ENCODE peak calls at places on chromosomes 5 and 9, in eight cellular contexts. One of them, this sample, is unnamed.

GRCh38 chr5:134138416-134139376 is 24.2 kb downstream of the TCF7 start:
- DNase-seq in heart left ventricle: no peak
- DNase-seq in ovary: no peak
- DNase-seq in HepG2: no peak
- DNase-seq in GM12878: peak
- DNase-seq in body of pancreas: peak
- DNase-seq in right lobe of liver: no peak
- DNase-seq in A549: no peak
- DNase-seq in this sample: peak

GRCh38 chr5:62938927-62939326 is 360.3 kb downstream of the LRRC70 start:
- DNase-seq in ovary: no peak
- DNase-seq in HepG2: no peak
- DNase-seq in A549: no peak
- DNase-seq in GM12878: no peak
- DNase-seq in heart left ventricle: no peak
- DNase-seq in body of pancreas: no peak
- DNase-seq in right lobe of liver: no peak
- DNase-seq in this sample: no peak

GRCh38 chr9:19310246-19310645 is 69.8 kb downstream of the RPS6 start:
- DNase-seq in ovary: no peak
- DNase-seq in heart left ventricle: no peak
- DNase-seq in body of pancreas: no peak
- DNase-seq in GM12878: no peak
- DNase-seq in HepG2: no peak
- DNase-seq in A549: no peak
- DNase-seq in right lobe of liver: no peak
- DNase-seq in this sample: no peak

GRCh38 chr5:37121465-37121864 is 127.7 kb downstream of the CPLANE1 start:
- DNase-seq in GM12878: no peak
- DNase-seq in body of pancreas: no peak
- DNase-seq in A549: no peak
- DNase-seq in ovary: no peak
- DNase-seq in HepG2: no peak
- DNase-seq in heart left ventricle: no peak
- DNase-seq in right lobe of liver: no peak
- DNase-seq in this sample: no peak

GRCh38 chr5:81778642-81779041 is 27.7 kb upstream of the SSBP2 start:
- DNase-seq in right lobe of liver: no peak
- DNase-seq in GM12878: no peak
- DNase-seq in heart left ventricle: no peak
- DNase-seq in A549: no peak
- DNase-seq in ovary: no peak
- DNase-seq in HepG2: no peak
- DNase-seq in body of pancreas: no peak
- DNase-seq in this sample: no peak

GRCh38 chr5:169121631-169122420 is 179.1 kb downstream of the SLIT3 start:
- DNase-seq in right lobe of liver: no peak
- DNase-seq in heart left ventricle: no peak
- DNase-seq in HepG2: no peak
- DNase-seq in GM12878: no peak
- DNase-seq in body of pancreas: no peak
- DNase-seq in ovary: no peak
- DNase-seq in A549: no peak
- DNase-seq in this sample: no peak

GRCh38 chr5:128920345-128921215 is 44.7 kb upstream of the SLC27A6 start:
- DNase-seq in ovary: no peak
- DNase-seq in A549: peak
- DNase-seq in GM12878: no peak
- DNase-seq in right lobe of liver: no peak
- DNase-seq in HepG2: no peak
- DNase-seq in heart left ventricle: peak
- DNase-seq in body of pancreas: no peak
- DNase-seq in this sample: no peak

GRCh38 chr5:38666668-38667498 is 110.4 kb upstream of the LIFR start:
- DNase-seq in heart left ventricle: peak
- DNase-seq in HepG2: peak
- DNase-seq in ovary: peak
- DNase-seq in A549: peak
- DNase-seq in GM12878: no peak
- DNase-seq in right lobe of liver: no peak
- DNase-seq in body of pancreas: peak
- DNase-seq in this sample: no peak

GRCh38 chr5:38607930-38608545 is 51.6 kb upstream of the LIFR start:
- DNase-seq in ovary: no peak
- DNase-seq in body of pancreas: no peak
- DNase-seq in HepG2: peak
- DNase-seq in A549: no peak
- DNase-seq in right lobe of liver: no peak
- DNase-seq in GM12878: no peak
- DNase-seq in heart left ventricle: no peak
- DNase-seq in this sample: no peak

GRCh38 chr9:84343111-84343521 is 2.6 kb upstream of the SLC28A3 start:
- DNase-seq in HepG2: no peak
- DNase-seq in heart left ventricle: no peak
- DNase-seq in right lobe of liver: no peak
- DNase-seq in ovary: no peak
- DNase-seq in GM12878: no peak
- DNase-seq in A549: no peak
- DNase-seq in body of pancreas: no peak
- DNase-seq in this sample: no peak

GRCh38 chr9:136611606-136612005 is 51.1 kb upstream of the EGFL7 start:
- DNase-seq in A549: no peak
- DNase-seq in body of pancreas: no peak
- DNase-seq in right lobe of liver: no peak
- DNase-seq in HepG2: no peak
- DNase-seq in heart left ventricle: no peak
- DNase-seq in GM12878: no peak
- DNase-seq in ovary: no peak
- DNase-seq in this sample: no peak

GRCh38 chr5:55894135-55894534 is 43.0 kb downstream of the IL31RA start:
- DNase-seq in body of pancreas: no peak
- DNase-seq in right lobe of liver: no peak
- DNase-seq in heart left ventricle: no peak
- DNase-seq in GM12878: no peak
- DNase-seq in A549: no peak
- DNase-seq in HepG2: no peak
- DNase-seq in ovary: no peak
- DNase-seq in this sample: no peak

DNA sequence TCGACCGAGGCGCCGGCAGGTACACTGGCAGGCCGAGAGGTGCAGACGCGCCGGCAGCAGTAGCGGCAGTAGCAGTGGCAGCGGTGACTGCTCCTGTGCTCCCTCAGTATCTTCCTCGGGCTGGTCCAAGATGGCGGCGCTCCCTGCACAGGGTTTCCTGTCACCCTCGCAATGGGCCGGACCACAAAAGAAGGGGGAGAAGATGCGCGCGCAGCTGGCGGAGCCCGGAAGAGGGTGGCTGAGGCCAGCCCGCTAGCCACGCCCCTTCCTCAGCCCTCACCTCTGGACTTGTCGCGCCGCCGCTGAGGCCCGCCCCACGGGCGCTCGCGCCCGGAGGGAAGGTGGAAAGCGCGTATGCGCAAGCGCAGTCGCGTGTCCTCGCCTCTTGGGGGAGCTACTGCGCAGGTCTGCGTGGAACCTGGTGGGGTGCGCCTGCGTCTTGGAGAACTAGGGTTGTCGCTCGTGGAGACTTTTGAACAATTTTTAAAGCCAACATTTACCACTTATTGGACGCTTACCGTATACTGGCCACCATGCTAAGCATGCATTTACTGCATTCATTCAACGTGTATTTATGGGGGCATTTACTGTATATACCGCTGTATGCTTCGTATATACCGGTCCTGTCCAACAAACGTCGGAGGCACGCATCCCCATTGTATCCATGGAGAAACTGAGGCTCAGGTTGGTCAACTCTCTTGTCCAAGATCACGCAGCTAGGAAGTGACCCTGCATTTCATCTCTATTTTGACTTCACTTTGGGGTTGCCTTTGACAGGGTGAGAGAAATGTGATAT is at the start of gene RAB14:
- DNase-seq in body of pancreas: peak
- DNase-seq in HepG2: peak
- DNase-seq in A549: peak
- DNase-seq in heart left ventricle: peak
- DNase-seq in ovary: peak
- DNase-seq in GM12878: peak
- DNase-seq in right lobe of liver: peak
- DNase-seq in this sample: peak
- TF ChIP-seq POLR2A in body of pancreas: peak
- TF ChIP-seq POLR2A in HepG2: peak
- TF ChIP-seq POLR2A in A549: peak
- TF ChIP-seq POLR2A in heart left ventricle: peak
- TF ChIP-seq POLR2A in ovary: peak
- TF ChIP-seq POLR2A in GM12878: peak
- TF ChIP-seq POLR2A in right lobe of liver: peak
- TF ChIP-seq POLR2A in this sample: peak

GRCh38 chr5:139698461-139699146 is 50.5 kb downstream of the CXXC5 start:
- DNase-seq in HepG2: no peak
- DNase-seq in GM12878: no peak
- DNase-seq in heart left ventricle: peak
- DNase-seq in right lobe of liver: no peak
- DNase-seq in ovary: peak
- DNase-seq in A549: no peak
- DNase-seq in body of pancreas: peak
- DNase-seq in this sample: no peak

GRCh38 chr5:139699352-139699751 is 51.2 kb downstream of the CXXC5 start:
- DNase-seq in right lobe of liver: no peak
- DNase-seq in heart left ventricle: no peak
- DNase-seq in GM12878: no peak
- DNase-seq in body of pancreas: no peak
- DNase-seq in ovary: no peak
- DNase-seq in HepG2: no peak
- DNase-seq in A549: no peak
- DNase-seq in this sample: no peak

GRCh38 chr5:139695183-139695573 is 47.0 kb downstream of the CXXC5 start:
- DNase-seq in heart left ventricle: no peak
- DNase-seq in HepG2: no peak
- DNase-seq in right lobe of liver: no peak
- DNase-seq in GM12878: no peak
- DNase-seq in A549: no peak
- DNase-seq in ovary: no peak
- DNase-seq in body of pancreas: no peak
- DNase-seq in this sample: no peak

GRCh38 chr5:139696167-139696893 is 48.2 kb downstream of the CXXC5 start:
- DNase-seq in ovary: no peak
- DNase-seq in heart left ventricle: no peak
- DNase-seq in A549: no peak
- DNase-seq in HepG2: no peak
- DNase-seq in right lobe of liver: no peak
- DNase-seq in body of pancreas: no peak
- DNase-seq in GM12878: no peak
- DNase-seq in this sample: no peak

GRCh38 chr5:139696894-139697658 is 48.9 kb downstream of the CXXC5 start:
- DNase-seq in GM12878: no peak
- DNase-seq in right lobe of liver: no peak
- DNase-seq in HepG2: peak
- DNase-seq in body of pancreas: peak
- DNase-seq in ovary: peak
- DNase-seq in heart left ventricle: peak
- DNase-seq in A549: peak
- DNase-seq in this sample: peak
- TF ChIP-seq POLR2A in GM12878: no peak
- TF ChIP-seq POLR2A in right lobe of liver: no peak
- TF ChIP-seq POLR2A in HepG2: peak
- TF ChIP-seq POLR2A in body of pancreas: peak
- TF ChIP-seq POLR2A in ovary: no peak
- TF ChIP-seq POLR2A in heart left ventricle: no peak
- TF ChIP-seq POLR2A in A549: no peak
- TF ChIP-seq POLR2A in this sample: no peak

GRCh38 chr5:158100373-158100902 is 241.5 kb upstream of the CLINT1 start:
- DNase-seq in right lobe of liver: no peak
- DNase-seq in A549: no peak
- DNase-seq in GM12878: no peak
- DNase-seq in HepG2: no peak
- DNase-seq in ovary: no peak
- DNase-seq in body of pancreas: no peak
- DNase-seq in heart left ventricle: no peak
- DNase-seq in this sample: no peak

DNA sequence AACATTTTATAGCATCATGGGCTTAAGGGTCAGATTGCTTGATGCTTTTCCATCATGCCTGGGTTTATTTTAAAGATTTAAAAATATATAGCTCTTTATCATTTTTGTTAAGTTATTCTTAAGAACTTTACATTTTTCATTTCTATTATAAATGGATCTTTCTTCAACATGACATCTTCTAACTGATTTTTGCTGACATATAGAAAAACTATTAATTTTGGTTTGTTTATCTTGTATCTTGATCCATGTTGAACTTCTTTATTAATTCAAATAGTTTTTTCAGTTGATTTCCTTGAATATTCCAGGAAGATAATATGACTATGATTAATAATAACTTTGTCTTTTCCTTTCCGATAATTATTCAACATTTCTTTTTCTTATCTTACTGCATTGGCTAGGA is 237.9 kb upstream of the CLINT1 start:
- DNase-seq in body of pancreas: no peak
- DNase-seq in GM12878: no peak
- DNase-seq in A549: no peak
- DNase-seq in ovary: no peak
- DNase-seq in right lobe of liver: no peak
- DNase-seq in heart left ventricle: no peak
- DNase-seq in HepG2: no peak
- DNase-seq in this sample: no peak
- TF ChIP-seq POLR2A in body of pancreas: no peak
- TF ChIP-seq POLR2A in GM12878: no peak
- TF ChIP-seq POLR2A in A549: no peak
- TF ChIP-seq POLR2A in ovary: no peak
- TF ChIP-seq POLR2A in right lobe of liver: no peak
- TF ChIP-seq POLR2A in heart left ventricle: no peak
- TF ChIP-seq POLR2A in HepG2: no peak
- TF ChIP-seq POLR2A in this sample: no peak

GRCh38 chr9:110254500-110254899 is 1.8 kb downstream of the TXN start:
- DNase-seq in HepG2: no peak
- DNase-seq in ovary: no peak
- DNase-seq in body of pancreas: no peak
- DNase-seq in right lobe of liver: no peak
- DNase-seq in heart left ventricle: no peak
- DNase-seq in A549: no peak
- DNase-seq in GM12878: no peak
- DNase-seq in this sample: no peak

GRCh38 chr9:110255064-110255416 is 1.3 kb downstream of the TXN start:
- DNase-seq in body of pancreas: no peak
- DNase-seq in ovary: peak
- DNase-seq in GM12878: no peak
- DNase-seq in A549: no peak
- DNase-seq in HepG2: no peak
- DNase-seq in right lobe of liver: peak
- DNase-seq in heart left ventricle: no peak
- DNase-seq in this sample: no peak

GRCh38 chr9:110256142-110256391 is 240 bp downstream of the TXN start:
- DNase-seq in body of pancreas: no peak
- DNase-seq in A549: no peak
- DNase-seq in heart left ventricle: no peak
- DNase-seq in HepG2: no peak
- DNase-seq in right lobe of liver: no peak
- DNase-seq in ovary: no peak
- DNase-seq in GM12878: no peak
- DNase-seq in this sample: no peak

GRCh38 chr9:110256392-110257096 is at the start of gene TXN:
- DNase-seq in GM12878: peak
- DNase-seq in A549: peak
- DNase-seq in right lobe of liver: peak
- DNase-seq in heart left ventricle: peak
- DNase-seq in HepG2: peak
- DNase-seq in body of pancreas: peak
- DNase-seq in ovary: peak
- DNase-seq in this sample: peak

GRCh38 chr9:110255417-110256141 is 728 bp downstream of the TXN start:
- DNase-seq in HepG2: peak
- DNase-seq in body of pancreas: peak
- DNase-seq in GM12878: no peak
- DNase-seq in heart left ventricle: peak
- DNase-seq in ovary: peak
- DNase-seq in right lobe of liver: peak
- DNase-seq in A549: peak
- DNase-seq in this sample: peak
- TF ChIP-seq POLR2A in HepG2: no peak
- TF ChIP-seq POLR2A in body of pancreas: peak
- TF ChIP-seq POLR2A in GM12878: peak
- TF ChIP-seq POLR2A in heart left ventricle: no peak
- TF ChIP-seq POLR2A in ovary: peak
- TF ChIP-seq POLR2A in right lobe of liver: peak
- TF ChIP-seq POLR2A in A549: no peak
- TF ChIP-seq POLR2A in this sample: no peak

This sample was measured in GM12891.